ENCODE peak calls at places on chromosomes 2 and 18, in nine cellular contexts. D, I, A, V, R, G, X, J and H are unnamed samples.

GRCh38 chr18:22169011-22169888 is at the start of gene GATA6:
- DNase-seq in D (peak), I (peak), A (peak), V (peak), R (peak), G (peak), X (no peak), J (peak), H (peak)

GRCh38 chr2:85763132-85763531 is 9.3 kb downstream of the ATOH8 start:
- DNase-seq in D (no peak), I (no peak), A (no peak), V (no peak), R (no peak), G (no peak), X (no peak), J (no peak), H (no peak)

GRCh38 chr2:65788556-65788955 is 356.2 kb upstream of the SPRED2 start:
- DNase-seq in D (no peak), I (no peak), A (no peak), V (no peak), R (no peak), G (no peak), X (no peak), J (no peak), H (no peak)

GRCh38 chr2:172285010-172285621 is 142.3 kb upstream of the ITGA6 start:
- DNase-seq in D (no peak), I (no peak), A (peak), V (peak), R (peak), G (peak), X (no peak), J (no peak), H (no peak)

GRCh38 chr2:152337511-152337903 is 2.5 kb downstream of the FMNL2 start:
- DNase-seq in D (no peak), I (no peak), A (no peak), V (no peak), R (no peak), G (no peak), X (no peak), J (no peak), H (no peak)

GRCh38 chr2:74261204-74261864 is 62.9 kb downstream of the MTHFD2 start:
- DNase-seq in D (peak), I (no peak), A (no peak), V (peak), R (no peak), G (peak), X (no peak), J (no peak), H (no peak)

GRCh38 chr2:119013640-119014039 is 71.6 kb downstream of the MARCO start:
- DNase-seq in D (no peak), I (no peak), A (peak), V (no peak), R (no peak), G (no peak), X (no peak), J (peak), H (peak)

GRCh38 chr18:42513416-42513815 is 558.4 kb downstream of the PIK3C3 start:
- DNase-seq in D (no peak), I (no peak), A (no peak), V (no peak), R (no peak), G (no peak), X (no peak), J (no peak), H (no peak)

GRCh38 chr18:48412339-48412929 is 3.3 kb upstream of the ZBTB7C start:
- DNase-seq in D (peak), I (peak), A (peak), V (peak), R (no peak), G (no peak), X (no peak), J (no peak), H (no peak)

GRCh38 chr2:227626580-227627151 is 9.4 kb downstream of the SCYGR4 start:
- DNase-seq in D (no peak), I (no peak), A (no peak), V (no peak), R (no peak), G (no peak), X (no peak), J (no peak), H (no peak)

GRCh38 chr2:186636800-186637795 is 47.2 kb downstream of the ITGAV start:
- DNase-seq in D (no peak), I (no peak), A (peak), V (no peak), R (no peak), G (no peak), X (no peak), J (no peak), H (no peak)

GRCh38 chr2:164028764-164029534 is 293.1 kb upstream of the FIGN start:
- DNase-seq in D (no peak), I (no peak), A (no peak), V (peak), R (peak), G (no peak), X (peak), J (no peak), H (no peak)

GRCh38 chr2:217075225-217075802 is 215.4 kb upstream of the TNP1 start:
- DNase-seq in D (no peak), I (peak), A (peak), V (peak), R (no peak), G (peak), X (no peak), J (no peak), H (no peak)

GRCh38 chr2:176118606-176119370 is 2.2 kb downstream of the HOXD10 start:
- DNase-seq in D (peak), I (peak), A (peak), V (peak), R (no peak), G (no peak), X (no peak), J (peak), H (no peak)

GRCh38 chr2:84866121-84866520 is 14.8 kb downstream of the TRABD2A start:
- DNase-seq in D (no peak), I (no peak), A (no peak), V (no peak), R (no peak), G (no peak), X (no peak), J (no peak), H (no peak)

GRCh38 chr2:162233197-162233596 is 10.0 kb downstream of the FAP start:
- DNase-seq in D (no peak), I (no peak), A (peak), V (peak), R (no peak), G (no peak), X (peak), J (no peak), H (no peak)

GRCh38 chr2:234953116-234954031 is 1.6 kb downstream of the SH3BP4 start:
- DNase-seq in D (no peak), I (no peak), A (no peak), V (peak), R (no peak), G (no peak), X (no peak), J (peak), H (no peak)

GRCh38 chr18:36786686-36787085 is 42.1 kb downstream of the TPGS2 start:
- DNase-seq in D (no peak), I (no peak), A (no peak), V (peak), R (peak), G (peak), X (peak), J (peak), H (no peak)

GRCh38 chr2:27175330-27175729 is 26.5 kb downstream of the TCF23 start:
- DNase-seq in D (no peak), I (no peak), A (no peak), V (no peak), R (no peak), G (no peak), X (no peak), J (no peak), H (no peak)

GRCh38 chr2:20664431-20665260 is 2.3 kb upstream of the GDF7 start:
- DNase-seq in D (no peak), I (no peak), A (no peak), V (no peak), R (no peak), G (no peak), X (no peak), J (no peak), H (no peak)

GRCh38 chr2:237996041-237996593 is 29.3 kb downstream of the UBE2F start:
- DNase-seq in D (no peak), I (no peak), A (no peak), V (peak), R (peak), G (no peak), X (no peak), J (no peak), H (no peak)

DNA sequence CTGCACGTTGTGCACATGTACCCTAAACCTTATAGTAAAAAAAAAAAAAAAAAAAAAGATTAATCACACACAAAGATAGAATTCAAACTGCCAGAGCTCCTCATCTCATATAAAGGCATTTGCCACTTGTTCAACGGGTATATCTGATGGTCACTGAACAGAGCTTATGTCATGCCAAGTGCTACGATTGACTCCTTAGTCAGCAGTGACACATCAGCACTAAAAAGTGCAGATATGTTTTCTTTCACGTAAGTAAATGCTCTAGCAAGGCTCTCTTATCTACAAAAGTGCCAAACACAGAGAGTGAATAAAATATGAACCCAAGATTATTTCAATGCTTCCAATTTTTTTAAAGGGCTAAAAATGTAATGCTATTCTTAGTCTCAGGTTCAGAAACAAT is 1.1 kb downstream of the LMAN1 start:
- DNase-seq in D (no peak), I (no peak), A (peak), V (peak), R (peak), G (no peak), X (no peak), J (no peak), H (no peak)
- H3K4me3 ChIP-seq in D (peak), I (peak), A (peak), V (peak), R (peak), G (peak), X (peak), J (no peak), H (peak)

GRCh38 chr2:109128048-109128465 is 948 bp upstream of the SH3RF3 start:
- DNase-seq in D (peak), I (peak), A (peak), V (peak), R (peak), G (peak), X (no peak), J (peak), H (no peak)

GRCh38 chr2:109126501-109126860 is 2.5 kb upstream of the SH3RF3 start:
- DNase-seq in D (no peak), I (no peak), A (peak), V (peak), R (peak), G (no peak), X (peak), J (no peak), H (no peak)

GRCh38 chr2:109125595-109126500 is 3.2 kb upstream of the SH3RF3 start:
- DNase-seq in D (no peak), I (no peak), A (peak), V (peak), R (peak), G (no peak), X (peak), J (peak), H (no peak)

GRCh38 chr2:109128466-109129355 is at the start of gene SH3RF3:
- DNase-seq in D (no peak), I (no peak), A (peak), V (peak), R (no peak), G (peak), X (no peak), J (peak), H (no peak)

DNA sequence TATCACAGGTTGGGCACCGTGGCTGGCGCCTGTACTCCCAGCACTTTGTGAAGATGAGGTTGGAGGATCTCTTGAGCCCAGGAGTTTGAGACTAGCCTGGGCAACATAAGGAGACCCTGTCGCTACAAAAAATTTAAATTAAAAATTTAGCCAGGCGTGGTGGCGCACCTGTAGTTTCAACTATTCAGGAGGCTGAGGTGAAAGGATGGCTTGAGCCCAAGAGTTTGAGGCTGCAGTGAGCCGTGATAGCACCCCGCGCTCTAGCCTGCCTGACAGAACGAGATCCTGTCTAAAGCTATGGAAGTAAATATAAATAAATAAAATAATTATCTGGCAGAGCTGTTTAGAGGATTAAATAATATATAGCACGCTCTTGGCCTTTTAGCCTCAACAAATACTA is 1.4 kb upstream of the SH3RF3 start:
- DNase-seq in D (no peak), I (no peak), A (no peak), V (no peak), R (no peak), G (no peak), X (no peak), J (peak), H (no peak)
- H3K4me3 ChIP-seq in D (no peak), I (no peak), A (peak), V (no peak), R (no peak), G (peak), X (no peak), J (no peak), H (no peak)

DNA sequence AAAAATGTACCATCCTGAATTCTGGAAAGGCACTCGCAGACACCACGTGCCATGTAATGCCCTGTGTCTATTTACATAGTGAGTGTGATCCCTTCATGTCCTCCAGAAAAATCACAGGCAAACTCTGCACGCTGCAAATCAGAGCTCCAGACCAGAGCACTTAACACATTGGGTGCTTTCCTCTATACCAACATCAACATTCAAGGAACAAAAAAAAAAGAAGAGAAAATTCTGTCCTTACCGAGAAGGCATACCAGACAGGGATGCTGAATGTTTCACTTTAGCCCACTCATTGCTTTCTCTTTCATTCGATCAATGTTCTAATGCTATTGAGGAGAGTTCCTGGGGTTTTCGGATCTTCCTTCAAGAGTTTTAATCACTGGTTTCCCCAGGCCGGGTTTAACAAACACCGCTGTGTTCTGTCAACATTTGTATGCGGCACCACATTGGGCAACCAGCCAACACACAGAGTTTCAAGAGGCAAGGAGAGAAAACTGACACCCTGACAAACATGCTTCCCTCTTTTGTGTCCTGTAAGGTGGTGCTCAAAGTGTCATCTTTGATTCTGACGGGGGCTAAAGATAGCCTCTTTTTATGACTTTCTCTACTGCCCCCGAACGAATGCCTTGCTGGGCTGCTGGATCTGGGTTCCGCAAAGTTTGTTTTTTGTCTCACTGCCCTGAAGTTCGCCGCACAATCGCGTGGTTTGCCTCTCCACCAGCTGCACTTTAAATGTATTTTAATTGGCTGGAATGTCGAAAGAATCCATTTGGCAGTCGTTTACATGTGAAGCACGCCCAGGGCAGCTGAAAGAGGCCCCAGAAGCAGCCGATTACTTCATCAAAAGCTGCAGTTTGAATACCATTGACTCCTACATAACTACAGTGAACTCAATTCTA is 106.4 kb upstream of the NCKAP5 start:
- DNase-seq in D (peak), I (no peak), A (no peak), V (peak), R (peak), G (peak), X (no peak), J (peak), H (no peak)
- H3K4me3 ChIP-seq in D (peak), I (no peak), A (no peak), V (peak), R (peak), G (peak), X (peak), J (no peak), H (peak)

DNA sequence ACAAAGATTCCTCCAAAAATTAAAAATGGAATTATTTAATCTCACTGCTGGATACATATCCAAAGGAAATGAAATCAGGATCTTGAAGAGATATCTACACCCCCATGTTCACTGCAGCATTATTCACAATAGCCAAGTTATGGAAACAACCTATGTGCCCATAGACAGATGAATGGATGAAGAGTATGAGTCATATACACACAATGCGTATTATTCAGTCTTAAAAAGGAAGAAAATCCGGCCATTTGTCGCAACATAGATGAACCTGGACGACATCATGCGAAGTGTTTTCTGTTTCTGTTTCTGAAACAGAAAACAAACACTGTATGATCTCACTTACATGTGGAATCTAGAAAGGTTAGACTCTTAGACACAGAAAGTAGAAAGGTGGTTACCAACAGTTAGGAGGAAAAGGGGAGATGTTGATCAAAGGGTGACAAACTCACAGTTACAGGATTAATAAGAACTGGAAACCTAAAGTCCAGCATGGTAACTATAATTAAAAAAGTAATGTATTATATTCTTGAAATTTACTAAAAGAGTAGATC is 87.8 kb upstream of the ERBB4 start:
- DNase-seq in D (no peak), I (no peak), A (no peak), V (peak), R (no peak), G (no peak), X (no peak), J (no peak), H (no peak)
- H3K4me3 ChIP-seq in D (no peak), I (no peak), A (no peak), V (no peak), R (no peak), G (no peak), X (no peak), J (no peak), H (no peak)

GRCh38 chr18:63785031-63785430 is 9.8 kb downstream of the SERPINB7 start:
- DNase-seq in D (no peak), I (no peak), A (no peak), V (no peak), R (no peak), G (no peak), X (no peak), J (no peak), H (no peak)

GRCh38 chr18:63787673-63788072 is 12.5 kb downstream of the SERPINB7 start:
- DNase-seq in D (no peak), I (no peak), A (peak), V (no peak), R (peak), G (no peak), X (no peak), J (no peak), H (no peak)

GRCh38 chr18:63788447-63789096 is 13.4 kb downstream of the SERPINB7 start:
- DNase-seq in D (no peak), I (no peak), A (peak), V (peak), R (peak), G (no peak), X (peak), J (no peak), H (no peak)

GRCh38 chr18:63783394-63783793 is 8.2 kb downstream of the SERPINB7 start:
- DNase-seq in D (no peak), I (no peak), A (peak), V (no peak), R (no peak), G (no peak), X (no peak), J (no peak), H (no peak)

GRCh38 chr18:63789327-63789726 is 14.1 kb downstream of the SERPINB7 start:
- DNase-seq in D (no peak), I (no peak), A (no peak), V (no peak), R (no peak), G (no peak), X (no peak), J (no peak), H (no peak)
- H3K4me3 ChIP-seq in D (no peak), I (no peak), A (no peak), V (no peak), R (no peak), G (no peak), X (no peak), J (no peak), H (no peak)

DNA sequence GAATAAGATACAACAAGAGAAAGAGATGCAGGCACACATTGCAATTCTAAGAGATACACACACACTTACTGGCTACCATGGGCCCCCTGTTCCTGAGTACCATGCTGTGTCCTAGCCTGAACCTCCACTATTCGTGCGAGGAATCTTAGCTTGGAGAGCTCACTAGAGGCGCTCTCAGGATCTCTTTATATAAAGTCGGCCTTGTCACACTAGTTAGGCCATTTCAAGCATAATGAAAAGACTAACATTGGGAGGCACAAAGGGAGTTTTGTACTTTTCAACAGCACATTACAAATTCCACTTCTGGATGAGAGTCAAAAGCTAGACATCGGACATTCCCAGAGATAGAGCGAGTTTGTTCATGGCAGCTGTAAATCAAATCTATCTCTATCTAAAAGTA is 365.2 kb downstream of the DSEL start:
- DNase-seq in D (no peak), I (no peak), A (no peak), V (no peak), R (no peak), G (no peak), X (no peak), J (no peak), H (no peak)
- H3K4me3 ChIP-seq in D (no peak), I (no peak), A (no peak), V (no peak), R (no peak), G (no peak), X (no peak), J (no peak), H (no peak)

GRCh38 chr2:120726245-120726644 is 9.4 kb upstream of the GLI2 start:
- DNase-seq in D (no peak), I (no peak), A (no peak), V (no peak), R (no peak), G (no peak), X (no peak), J (no peak), H (no peak)

GRCh38 chr2:120730053-120730439 is 5.6 kb upstream of the GLI2 start:
- DNase-seq in D (no peak), I (no peak), A (no peak), V (no peak), R (no peak), G (no peak), X (no peak), J (no peak), H (no peak)

GRCh38 chr2:120731175-120731574 is 4.5 kb upstream of the GLI2 start:
- DNase-seq in D (no peak), I (no peak), A (no peak), V (no peak), R (no peak), G (no peak), X (no peak), J (no peak), H (peak)

GRCh38 chr2:120732506-120733237 is 3.0 kb upstream of the GLI2 start:
- DNase-seq in D (no peak), I (no peak), A (no peak), V (no peak), R (no peak), G (no peak), X (no peak), J (no peak), H (peak)

GRCh38 chr2:120729410-120730052 is 6.1 kb upstream of the GLI2 start:
- DNase-seq in D (no peak), I (no peak), A (no peak), V (peak), R (peak), G (no peak), X (no peak), J (no peak), H (no peak)
- H3K4me3 ChIP-seq in D (no peak), I (no peak), A (no peak), V (no peak), R (no peak), G (no peak), X (no peak), J (no peak), H (no peak)

GRCh38 chr2:25821225-25822056 is 56.8 kb downstream of the ASXL2 start:
- DNase-seq in D (no peak), I (no peak), A (no peak), V (peak), R (no peak), G (no peak), X (no peak), J (no peak), H (no peak)
- H3K4me3 ChIP-seq in D (peak), I (no peak), A (no peak), V (no peak), R (no peak), G (peak), X (peak), J (no peak), H (peak)